ENCODE peak calls at places on chromosomes 12 and 14, in six cellular contexts. E, L, K, G, B and P are unnamed samples.
A peak's percentile ranks its signal among the peaks of the same experiment; 100 is the strongest.

GRCh38 chr14:59631237-59631636 is 54.6 kb upstream of the CCDC175 start:
- DNase-seq in B (peak; percentile 31), L (no peak), G (peak; percentile 12), K (no peak), E (peak; percentile 9), P (peak; percentile 7)

GRCh38 chr12:5388581-5389535 is 43.0 kb upstream of the NTF3 start:
- DNase-seq in B (no peak), L (no peak), E (no peak), G (no peak), K (no peak), P (no peak)

GRCh38 chr14:68619805-68620574 is 172.9 kb downstream of the ZFP36L1 start:
- DNase-seq in G (peak; percentile 42), E (peak; percentile 71), B (peak; percentile 86), L (no peak), K (no peak), P (no peak)

GRCh38 chr14:78754059-78754458 is 583.9 kb downstream of the NRXN3 start:
- DNase-seq in E (no peak), B (no peak), G (no peak), L (no peak), K (no peak), P (no peak)

GRCh38 chr12:115481141-115481540 is 796.4 kb downstream of the MED13L start:
- DNase-seq in G (no peak), K (no peak), E (peak; percentile 32), B (no peak), L (peak; percentile 54), P (no peak)

GRCh38 chr12:107759410-107759809 is 1.5 kb downstream of the PRDM4 start:
- DNase-seq in K (peak; percentile 65), B (peak; percentile 60), E (peak; percentile 23), L (no peak), G (peak; percentile 60), P (peak; percentile 77)

GRCh38 chr12:18967814-18968213 is 161.7 kb upstream of the PLEKHA5 start:
- DNase-seq in K (peak; percentile 14), G (no peak), B (no peak), E (no peak), L (no peak), P (no peak)

GRCh38 chr12:20483776-20484175 is 115.4 kb downstream of the PDE3A start:
- DNase-seq in L (no peak), B (no peak), K (peak; percentile 40), G (no peak), E (no peak), P (no peak)

GRCh38 chr14:35533357-35534129 is 421 bp upstream of the INSM2 start:
- DNase-seq in B (peak; percentile 66), K (peak; percentile 60), G (peak; percentile 73), L (no peak), E (peak; percentile 70), P (peak; percentile 28)

GRCh38 chr14:67883717-67884116 is 64.1 kb downstream of the RAD51B start:
- DNase-seq in K (peak; percentile 44), L (no peak), G (peak; percentile 18), B (no peak), E (no peak), P (peak; percentile 4)

GRCh38 chr12:52349196-52349595 is 18.1 kb downstream of the KRT85 start:
- DNase-seq in E (no peak), K (no peak), B (no peak), G (no peak), L (no peak), P (no peak)

GRCh38 chr12:132219323-132219722 is 75.1 kb downstream of the NOC4L start:
- DNase-seq in L (no peak), B (no peak), E (no peak), K (no peak), G (no peak), P (no peak)

GRCh38 chr12:95538656-95539055 is 12.6 kb downstream of the USP44 start:
- DNase-seq in L (no peak), G (no peak), K (no peak), E (no peak), B (no peak), P (no peak)

DNA sequence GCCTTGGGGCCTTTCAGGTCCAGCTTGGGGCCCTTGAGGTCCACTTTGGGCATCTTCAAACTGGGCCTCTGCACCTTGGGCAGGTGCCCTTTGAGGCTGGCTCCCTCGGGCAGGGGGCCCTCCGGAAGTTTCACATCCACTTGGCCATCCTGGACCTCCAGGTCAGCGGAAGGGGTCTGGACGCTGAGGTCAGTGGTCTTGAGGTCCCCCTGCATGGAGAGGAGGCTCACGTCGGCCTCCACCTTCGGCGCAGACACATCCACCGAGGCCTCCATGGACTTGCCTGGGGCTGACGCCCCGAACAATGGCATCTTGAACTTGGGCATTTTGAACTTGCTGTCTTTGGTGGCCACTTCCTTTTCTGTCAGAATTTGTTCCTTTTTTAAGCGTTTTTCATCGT is 25.1 kb downstream of the AHNAK2 start:
- DNase-seq in B (no peak), K (no peak), E (no peak), L (no peak), G (no peak), P (no peak)
- TF ChIP-seq MYC in B (no peak), K (no peak), E (no peak), L (no peak), G (no peak), P (no peak)

GRCh38 chr12:118714500-118714899 is 266.8 kb upstream of the SRRM4 start:
- DNase-seq in K (no peak), G (no peak), L (no peak), E (peak; percentile 98), B (no peak), P (no peak)

GRCh38 chr12:118715647-118716046 is 265.7 kb upstream of the SRRM4 start:
- DNase-seq in L (no peak), K (no peak), G (no peak), B (no peak), E (no peak), P (no peak)

GRCh38 chr12:118711185-118711584 is 270.2 kb upstream of the SRRM4 start:
- DNase-seq in E (no peak), L (no peak), K (no peak), G (no peak), B (no peak), P (no peak)

DNA sequence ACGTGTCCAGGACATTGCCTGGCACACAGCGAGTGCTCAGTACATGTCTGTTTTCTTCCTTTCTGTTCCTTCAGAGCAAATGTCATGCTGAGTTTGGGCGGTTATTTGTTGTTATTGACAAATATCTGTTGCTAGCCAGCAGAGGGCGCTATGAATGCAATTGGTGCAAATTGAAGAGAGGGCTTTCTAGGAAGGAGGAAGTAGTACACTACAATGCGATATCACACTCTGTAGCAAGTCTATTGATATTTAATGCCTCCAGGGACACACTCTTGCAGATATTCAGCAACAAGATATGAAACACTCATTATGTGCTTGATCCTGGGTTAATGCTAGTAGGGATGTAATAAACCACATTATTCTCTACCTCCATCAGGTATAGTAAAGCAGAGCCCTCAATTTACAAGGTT is 267.3 kb upstream of the SRRM4 start:
- DNase-seq in G (peak; percentile 60), K (no peak), E (peak; percentile 53), B (peak; percentile 50), L (peak; percentile 11), P (peak; percentile 84)
- TF ChIP-seq CTCF in G (peak; percentile 33), K (no peak), E (peak; percentile 79), B (peak; percentile 73), L (peak; percentile 55), P (peak; percentile 87)

DNA sequence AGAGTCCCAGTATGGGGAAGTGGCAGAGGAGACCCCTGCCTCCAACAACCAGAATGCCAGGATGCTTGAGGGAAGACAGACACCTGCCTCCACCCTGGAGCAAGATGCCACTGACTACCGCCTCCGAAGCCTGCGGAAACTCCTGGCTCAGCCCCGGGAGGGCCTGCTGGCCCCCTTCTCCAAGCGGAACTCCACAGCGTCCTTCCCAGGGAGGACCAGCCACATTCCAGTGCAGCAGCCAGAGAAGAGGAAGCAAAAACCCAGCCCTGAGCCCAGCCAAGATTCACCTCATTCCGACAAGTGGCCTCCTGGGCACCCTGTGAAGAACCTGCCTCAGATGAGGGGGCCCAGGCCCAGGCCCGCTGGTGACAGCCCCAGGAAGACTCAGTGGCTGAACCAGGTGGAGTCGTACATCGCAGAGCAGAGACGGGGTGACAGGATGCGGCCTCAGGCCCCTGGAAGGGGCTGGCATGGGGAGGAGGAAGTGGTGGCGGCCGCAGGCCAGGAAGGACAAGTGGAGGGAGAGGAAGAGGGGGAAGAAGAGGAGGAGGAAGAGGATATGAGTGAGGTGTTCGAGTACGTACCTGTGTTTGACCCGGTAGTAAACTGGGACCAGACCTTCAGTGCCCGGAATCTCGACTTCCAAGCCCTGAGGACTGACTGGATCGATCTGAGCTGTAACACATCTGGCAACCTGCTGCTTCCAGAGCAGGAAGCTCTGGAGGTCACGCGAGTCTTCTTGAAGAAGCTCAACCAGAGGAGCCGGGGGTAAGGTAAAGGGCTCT is 93.7 kb downstream of the B4GALNT3 start:
- DNase-seq in E (no peak), L (no peak), B (no peak), K (no peak), G (no peak), P (no peak)
- TF ChIP-seq MYC in E (no peak), L (no peak), B (no peak), K (no peak), G (no peak), P (no peak)

DNA sequence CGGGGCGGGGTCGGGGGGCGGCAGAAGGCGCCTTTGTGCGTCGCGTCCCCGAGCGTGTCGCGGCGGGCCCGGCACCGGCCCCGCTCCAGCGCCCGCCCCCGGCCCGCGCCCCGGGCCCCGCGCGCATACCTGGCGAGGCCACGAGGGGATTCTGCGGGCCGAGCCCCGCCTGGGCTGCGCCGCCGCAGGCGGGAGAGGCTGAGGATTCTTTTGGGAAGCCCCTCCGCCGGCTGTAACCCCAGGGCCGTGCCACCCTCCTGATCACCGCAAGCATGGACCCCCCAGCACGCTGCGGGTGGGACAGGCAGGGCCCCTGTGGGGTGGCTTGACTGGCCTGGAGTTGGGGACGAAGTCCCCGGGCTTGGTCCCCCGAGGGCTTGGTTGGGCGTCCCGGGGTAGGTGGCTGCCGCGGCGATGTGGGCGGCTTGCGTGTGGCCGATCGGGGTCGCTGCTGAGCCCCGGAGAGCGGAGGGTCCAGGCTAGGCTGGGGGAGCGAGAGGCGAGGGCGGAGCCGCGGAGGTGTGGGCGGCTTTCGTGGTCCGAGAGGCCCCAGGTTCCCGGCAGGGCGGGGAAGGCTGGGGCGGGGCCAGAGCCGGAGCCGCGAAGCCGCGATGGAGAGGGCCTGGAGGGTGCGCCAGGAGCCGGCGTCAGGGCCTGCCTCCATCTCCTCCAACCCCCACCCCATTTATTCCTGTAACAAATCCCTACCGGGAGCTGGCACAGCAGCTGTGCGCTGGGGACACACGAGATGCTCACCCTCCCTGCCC is 28.4 kb upstream of the GPR132 start:
- DNase-seq in G (peak; percentile 93), L (peak; percentile 43), B (peak; percentile 75), K (peak; percentile 68), E (peak; percentile 20), P (peak; percentile 64)
- TF ChIP-seq CTCF in G (peak; percentile 67), L (peak; percentile 64), B (peak; percentile 40), K (peak; percentile 82), E (peak; percentile 53), P (peak; percentile 24)

GRCh38 chr12:112296183-112296582 is 86.0 kb downstream of the HECTD4 start:
- DNase-seq in E (no peak), B (no peak), K (no peak), L (no peak), G (no peak), P (no peak)

GRCh38 chr12:112297188-112297587 is 85.0 kb downstream of the HECTD4 start:
- DNase-seq in E (no peak), K (no peak), L (no peak), B (no peak), G (no peak), P (no peak)

GRCh38 chr12:112299704-112300103 is 82.5 kb downstream of the HECTD4 start:
- DNase-seq in K (no peak), E (no peak), B (no peak), G (no peak), L (no peak), P (no peak)

DNA sequence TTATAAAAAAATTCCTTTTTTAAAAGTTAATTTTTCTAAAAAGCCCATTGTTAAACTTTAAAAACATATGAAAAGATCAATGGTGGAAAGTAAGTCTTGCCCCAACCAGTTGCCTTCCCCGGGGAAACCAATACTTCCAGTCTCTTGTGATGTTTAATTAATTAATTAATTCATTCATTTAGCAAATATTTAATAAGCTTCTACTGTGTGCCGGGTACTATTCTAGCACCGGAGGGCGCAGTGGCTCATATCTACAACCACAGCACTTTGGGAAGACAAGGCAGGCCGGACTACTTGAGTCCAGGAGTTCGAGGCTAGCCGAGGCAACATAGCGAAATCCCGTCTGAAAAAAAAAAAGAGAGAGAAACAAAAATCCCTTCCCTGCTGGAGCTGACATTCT is 87.4 kb downstream of the HECTD4 start:
- DNase-seq in E (peak; percentile 18), L (no peak), K (peak; percentile 36), B (no peak), G (peak; percentile 44), P (peak; percentile 24)
- TF ChIP-seq MYC in E (no peak), L (no peak), K (no peak), B (no peak), G (no peak), P (no peak)